ENCODE peak calls at places on chromosome 13, in four cellular contexts. T is CD4-positive, alpha-beta T cell; I is effector memory CD4-positive, alpha-beta T cell; E is psoas muscle. R is an unnamed sample.

GRCh38 chr13:39044536-39044935 is 6.3 kb downstream of the NHLRC3 start:
- DNase-seq in T (no peak), I (no peak), E (no peak), R (no peak)

GRCh38 chr13:31442605-31443004 is 242.8 kb downstream of the B3GLCT start:
- DNase-seq in T (no peak), I (no peak), E (no peak), R (no peak)

GRCh38 chr13:49554387-49554786 is 31.0 kb downstream of the RCBTB1 start:
- DNase-seq in T (no peak), I (no peak), E (no peak), R (no peak)

GRCh38 chr13:46796515-46797467 is at the start of gene ESD:
- DNase-seq in T (peak), I (peak), E (peak), R (peak)

GRCh38 chr13:48125794-48126228 is 30.9 kb upstream of the MED4 start:
- DNase-seq in T (no peak), I (no peak), E (no peak), R (no peak)

GRCh38 chr13:45786293-45786920 is 65.1 kb downstream of the SIAH3 start:
- DNase-seq in T (no peak), I (no peak), E (no peak), R (no peak)

GRCh38 chr13:25085125-25085742 is 10.7 kb upstream of the PABPC3 start:
- DNase-seq in T (no peak), I (no peak), E (no peak), R (no peak)

GRCh38 chr13:110944121-110944967 is 29.5 kb upstream of the ANKRD10 start:
- DNase-seq in T (no peak), I (no peak), E (peak), R (no peak)

GRCh38 chr13:100710176-100710575 is 35.6 kb upstream of the TMTC4 start:
- DNase-seq in T (no peak), I (no peak), E (no peak), R (no peak)

GRCh38 chr13:45717324-45717723 is 15.2 kb downstream of the CBY2 start:
- DNase-seq in T (no peak), I (no peak), E (no peak), R (no peak)

GRCh38 chr13:102724923-102725322 is 30.1 kb upstream of the METTL21C start:
- DNase-seq in T (no peak), I (no peak), E (no peak), R (no peak)

GRCh38 chr13:100608906-100609305 is 20.3 kb upstream of the GGACT start:
- DNase-seq in T (no peak), I (no peak), E (no peak), R (no peak)

GRCh38 chr13:109396266-109396665 is 390.1 kb downstream of the IRS2 start:
- DNase-seq in T (no peak), I (no peak), E (no peak), R (no peak)

GRCh38 chr13:43804461-43805070 is 17.8 kb upstream of the ENOX1 start:
- DNase-seq in T (no peak), I (no peak), E (no peak), R (no peak)

GRCh38 chr13:105090244-105090643 is 1445.2 kb downstream of the EFNB2 start:
- DNase-seq in T (no peak), I (no peak), E (no peak), R (no peak)

GRCh38 chr13:30157616-30157993 is 149.7 kb downstream of the KATNAL1 start:
- DNase-seq in T (no peak), I (no peak), E (no peak), R (no peak)

GRCh38 chr13:82206241-82206640 is 1676.0 kb downstream of the SLITRK1 start:
- DNase-seq in T (no peak), I (no peak), E (no peak), R (no peak)

GRCh38 chr13:77554079-77554478 is 18.6 kb downstream of the SCEL start:
- DNase-seq in T (no peak), I (no peak), E (no peak), R (no peak)

GRCh38 chr13:92573467-92574057 is 653.0 kb upstream of the GPC6 start:
- DNase-seq in T (no peak), I (no peak), E (no peak), R (no peak)

GRCh38 chr13:73403362-73404150 is 344.8 kb downstream of the KLF5 start:
- DNase-seq in T (no peak), I (no peak), E (no peak), R (no peak)

GRCh38 chr13:101757446-101758039 is 305.1 kb downstream of the ITGBL1 start:
- DNase-seq in T (no peak), I (no peak), E (no peak), R (no peak)

GRCh38 chr13:73832203-73832602 is 302.0 kb downstream of the KLF12 start:
- DNase-seq in T (no peak), I (no peak), E (no peak), R (no peak)

GRCh38 chr13:33279898-33280549 is 5.5 kb downstream of the STARD13 start:
- DNase-seq in T (no peak), I (no peak), E (no peak), R (no peak)

GRCh38 chr13:80605743-80606142 is 264.8 kb upstream of the SPRY2 start:
- DNase-seq in T (no peak), I (no peak), E (no peak), R (no peak)
- H3K27ac ChIP-seq in T (no peak), I (no peak), E (no peak), R (no peak)

DNA sequence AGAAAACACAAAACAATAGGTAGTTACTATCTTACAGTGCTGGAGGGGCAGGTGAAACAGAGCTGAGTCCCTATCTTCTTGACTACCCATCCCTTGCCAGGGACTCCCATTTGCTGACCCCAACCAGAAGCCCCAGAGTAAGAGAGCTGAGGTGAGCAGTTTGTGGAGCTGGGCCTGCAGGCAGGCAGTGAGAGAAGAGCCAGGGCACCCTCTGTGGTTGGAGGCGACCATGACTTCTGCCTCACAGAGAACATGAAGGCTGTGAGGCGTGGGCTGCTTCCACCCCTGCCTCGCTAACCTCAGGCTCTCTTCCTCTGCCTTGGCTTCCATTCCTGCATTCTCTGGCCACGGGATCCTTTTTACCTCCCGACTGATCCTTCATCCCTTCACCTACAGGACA is 47.5 kb upstream of the RNF113B start:
- DNase-seq in T (no peak), I (no peak), E (no peak), R (no peak)
- H3K27ac ChIP-seq in T (no peak), I (no peak), E (no peak), R (no peak)

GRCh38 chr13:112783135-112783945 is 93.5 kb downstream of the ATP11A start:
- DNase-seq in T (no peak), I (no peak), E (no peak), R (no peak)
- H3K27ac ChIP-seq in T (no peak), I (no peak), E (no peak), R (no peak)

GRCh38 chr13:40292108-40292507 is 374.3 kb downstream of the FOXO1 start:
- DNase-seq in T (no peak), I (no peak), E (no peak), R (no peak)
- H3K27ac ChIP-seq in T (no peak), I (no peak), E (no peak), R (no peak)

DNA sequence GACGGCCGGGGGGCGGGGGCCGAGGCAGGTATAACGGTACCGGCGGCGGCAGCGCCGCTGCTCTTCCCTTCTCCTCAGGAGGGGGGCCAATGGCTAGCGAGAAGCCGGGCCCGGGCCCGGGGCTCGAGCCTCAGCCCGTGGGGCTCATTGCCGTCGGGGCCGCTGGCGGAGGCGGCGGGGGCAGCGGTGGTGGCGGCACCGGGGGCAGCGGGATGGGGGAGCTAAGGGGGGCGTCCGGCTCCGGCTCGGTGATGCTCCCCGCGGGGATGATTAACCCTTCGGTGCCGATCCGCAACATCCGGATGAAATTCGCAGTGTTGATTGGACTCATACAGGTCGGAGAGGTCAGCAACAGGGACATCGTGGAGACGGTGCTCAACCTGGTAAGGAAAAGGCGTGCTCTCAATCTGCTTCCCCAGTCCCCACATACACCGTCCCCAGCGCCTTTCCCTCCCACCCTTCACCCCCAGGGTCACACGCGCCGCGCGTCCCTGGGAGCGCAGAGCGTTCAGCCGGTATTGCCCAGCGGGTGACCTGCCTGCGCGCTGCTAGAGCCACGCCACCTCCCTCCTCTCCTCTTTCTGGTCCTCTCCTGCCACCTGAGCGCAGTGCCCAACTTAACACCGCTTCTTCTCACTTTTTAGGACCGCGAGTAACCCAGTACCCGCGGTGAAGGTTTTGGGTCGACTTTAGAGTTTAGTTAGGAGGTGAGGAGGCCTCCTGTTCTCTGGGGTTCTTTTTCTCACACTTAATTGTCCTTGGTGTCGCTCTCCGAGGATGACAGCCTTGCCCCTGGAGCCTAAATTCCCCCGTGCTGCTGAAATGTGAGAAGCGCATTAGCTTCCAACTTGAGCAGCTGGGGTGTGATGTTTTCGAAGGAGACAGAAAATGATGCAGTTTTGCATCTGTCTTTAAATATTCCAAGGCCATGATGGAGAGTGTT is 933 bp downstream of the NBEA start:
- DNase-seq in T (no peak), I (no peak), E (peak), R (peak)
- H3K27ac ChIP-seq in T (no peak), I (no peak), E (peak), R (no peak)

GRCh38 chr13:42363941-42364612 is 92.1 kb downstream of the AKAP11 start:
- DNase-seq in T (no peak), I (no peak), E (no peak), R (no peak)
- H3K27ac ChIP-seq in T (no peak), I (no peak), E (no peak), R (no peak)

GRCh38 chr13:42048625-42049453 is at the start of gene DGKH:
- DNase-seq in T (no peak), I (peak), E (peak), R (peak)

GRCh38 chr13:42048323-42048624 is 174 bp upstream of the DGKH start:
- DNase-seq in T (no peak), I (no peak), E (no peak), R (no peak)

GRCh38 chr13:42046448-42046847 is 2.0 kb upstream of the DGKH start:
- DNase-seq in T (no peak), I (no peak), E (no peak), R (no peak)

GRCh38 chr13:42047561-42048322 is 706 bp upstream of the DGKH start:
- DNase-seq in T (no peak), I (no peak), E (peak), R (no peak)

GRCh38 chr13:42049454-42049780 is 969 bp downstream of the DGKH start:
- DNase-seq in T (no peak), I (no peak), E (no peak), R (no peak)
- H3K27ac ChIP-seq in T (no peak), I (no peak), E (peak), R (no peak)